ENCODE peak calls at places on chromosomes 5 and 9, in seven cellular contexts. U is stimulated activated CD4-positive, alpha-beta T cell treated with anti-CD3 and anti-CD28 coated beads, Interleukin-12 subunit alpha, Interleukin-12 subunit beta, amount 100 ng/mL, for 4 hours; L is ACHN; R is NCI-H1092 treated with DMSO at 0.1 percent for 48 hours; N is gastrocnemius medialis; H is stimulated activated naive CD8-positive, alpha-beta T cell treated with anti-CD3 and anti-CD28 coated beads, Interleukin-15, amount 100 ng/mL, for 72 hours; Z is progenitor cell of endocrine pancreas. B is an unnamed sample.

GRCh38 chr5:78612227-78613150 is 36.1 kb downstream of the LHFPL2 start:
- DNase-seq in U (no peak), L (no peak), R (no peak), N (no peak), H (no peak), Z (no peak), B (no peak)

GRCh38 chr5:106876665-106877194 is 794.0 kb downstream of the EFNA5 start:
- DNase-seq in U (no peak), L (peak), R (no peak), N (no peak), H (no peak), Z (no peak), B (no peak)

GRCh38 chr9:130268521-130269131 is 3.1 kb downstream of the HMCN2 start:
- DNase-seq in U (no peak), L (no peak), R (peak), N (no peak), H (no peak), Z (no peak), B (no peak)

GRCh38 chr5:1168751-1169607 is 32.4 kb upstream of the SLC6A19 start:
- DNase-seq in U (no peak), L (no peak), R (peak), N (no peak), H (no peak), Z (no peak), B (no peak)

GRCh38 chr9:132769895-132770774 is 99.9 kb downstream of the GTF3C4 start:
- DNase-seq in U (peak), L (peak), R (peak), N (no peak), H (peak), Z (peak), B (peak)

GRCh38 chr9:124290743-124291554 is 33.2 kb downstream of the NEK6 start:
- DNase-seq in U (no peak), L (no peak), R (no peak), N (no peak), H (no peak), Z (no peak), B (no peak)

GRCh38 chr5:113292535-113292934 is 142.3 kb downstream of the TSSK1B start:
- DNase-seq in U (no peak), L (no peak), R (no peak), N (no peak), H (no peak), Z (no peak), B (no peak)

GRCh38 chr5:180825768-180826525 is 23.3 kb upstream of the MGAT1 start:
- DNase-seq in U (no peak), L (peak), R (no peak), N (no peak), H (no peak), Z (no peak), B (no peak)

GRCh38 chr9:126205260-126205659 is 121.4 kb upstream of the MVB12B start:
- DNase-seq in U (no peak), L (no peak), R (no peak), N (no peak), H (no peak), Z (no peak), B (no peak)

GRCh38 chr5:157518963-157519362 is 56.6 kb downstream of the ADAM19 start:
- DNase-seq in U (no peak), L (no peak), R (no peak), N (no peak), H (peak), Z (no peak), B (peak)

GRCh38 chr5:40716000-40716399 is 36.3 kb downstream of the PTGER4 start:
- DNase-seq in U (no peak), L (peak), R (no peak), N (no peak), H (no peak), Z (no peak), B (no peak)

GRCh38 chr5:163894645-163895044 is 389.2 kb downstream of the MAT2B start:
- DNase-seq in U (no peak), L (no peak), R (no peak), N (no peak), H (no peak), Z (no peak), B (no peak)

B was measured in GM12891.